ENCODE peak calls at places on chromosomes 2 and 18, in four cellular contexts. Y is fibroblast of lung, E is Karpas-422, F is OCI-LY7. H is an unnamed sample.

GRCh38 chr18:14924226-14924625 is 176.3 kb downstream of the ANKRD30B start:
- DNase-seq in Y (no peak), E (no peak), F (no peak), H (no peak)

GRCh38 chr18:51614033-51614432 is 416.6 kb upstream of the MEX3C start:
- DNase-seq in Y (peak; percentile 87), E (no peak), F (no peak), H (no peak)

GRCh38 chr2:122191331-122191730 is 435.9 kb downstream of the TSN start:
- DNase-seq in Y (no peak), E (peak; percentile 72), F (peak; percentile 7), H (peak; percentile 88)

GRCh38 chr18:37584217-37584616 is 18.6 kb upstream of the CELF4 start:
- DNase-seq in Y (no peak), E (no peak), F (no peak), H (no peak)

GRCh38 chr2:181954538-181954883 is 31.1 kb upstream of the PPP1R1C start:
- DNase-seq in Y (no peak), E (no peak), F (no peak), H (no peak)

GRCh38 chr2:240233891-240234502 is 93.5 kb upstream of the OTOS start:
- DNase-seq in Y (no peak), E (no peak), F (no peak), H (no peak)

GRCh38 chr2:204220896-204221295 is 284.3 kb downstream of the ICOS start:
- DNase-seq in Y (no peak), E (no peak), F (no peak), H (no peak)

GRCh38 chr2:140502951-140503630 is 1627.7 kb downstream of the LRP1B start:
- DNase-seq in Y (peak; percentile 88), E (no peak), F (no peak), H (no peak)

GRCh38 chr2:207473203-207473865 is 56.4 kb upstream of the CREB1 start:
- DNase-seq in Y (peak; percentile 82), E (peak; percentile 81), F (no peak), H (peak; percentile 83)

GRCh38 chr2:212181646-212182045 is 357.0 kb downstream of the ERBB4 start:
- DNase-seq in Y (peak; percentile 67), E (no peak), F (no peak), H (no peak)

GRCh38 chr18:13315000-13315399 is 96.4 kb downstream of the LDLRAD4 start:
- DNase-seq in Y (no peak), E (no peak), F (no peak), H (no peak)

GRCh38 chr18:63142502-63143045 is 177.0 kb downstream of the BCL2 start:
- DNase-seq in Y (no peak), E (peak; percentile 51), F (no peak), H (no peak)

GRCh38 chr2:174117951-174118930 is 130.1 kb downstream of the OLA1 start:
- DNase-seq in Y (peak; percentile 86), E (no peak), F (no peak), H (peak; percentile 53)

GRCh38 chr2:223970343-223971128 is 13.3 kb downstream of the MRPL44 start:
- DNase-seq in Y (peak; percentile 45), E (peak; percentile 88), F (peak; percentile 69), H (peak; percentile 79)

DNA sequence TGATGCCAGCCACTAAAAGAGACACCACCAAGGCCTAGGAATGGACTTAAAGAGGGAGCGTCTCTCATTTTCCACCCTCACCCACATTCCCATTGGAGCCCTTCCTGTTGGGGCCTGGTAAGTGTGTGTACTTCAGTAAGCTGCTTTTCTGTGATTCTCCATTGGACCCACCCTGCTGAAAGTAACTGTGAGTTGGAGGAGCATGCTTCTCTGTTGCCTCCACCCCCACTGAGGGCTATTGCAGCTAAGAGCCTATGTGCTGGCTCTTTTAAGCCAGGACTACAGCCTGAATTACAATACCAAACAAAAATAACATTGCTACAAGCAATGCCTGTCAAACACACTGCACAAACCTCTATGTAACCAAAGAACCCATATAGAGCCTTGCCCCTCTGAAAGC is 81.1 kb downstream of the TRABD2A start:
- DNase-seq in Y (no peak), E (no peak), F (no peak), H (no peak)
- H2AFZ ChIP-seq in Y (no peak overlapping the region), E (no peak overlapping the region), F (no peak overlapping the region), H (peak overlapping the region; percentile 83)

GRCh38 chr18:56327171-56327885 is 311.1 kb downstream of the TXNL1 start:
- DNase-seq in Y (peak; percentile 55), E (no peak), F (no peak), H (no peak)
- H2AFZ ChIP-seq in Y (peak overlapping the region; percentile 51), E (no peak overlapping the region), F (no peak overlapping the region), H (peak overlapping the region; percentile 63)

DNA sequence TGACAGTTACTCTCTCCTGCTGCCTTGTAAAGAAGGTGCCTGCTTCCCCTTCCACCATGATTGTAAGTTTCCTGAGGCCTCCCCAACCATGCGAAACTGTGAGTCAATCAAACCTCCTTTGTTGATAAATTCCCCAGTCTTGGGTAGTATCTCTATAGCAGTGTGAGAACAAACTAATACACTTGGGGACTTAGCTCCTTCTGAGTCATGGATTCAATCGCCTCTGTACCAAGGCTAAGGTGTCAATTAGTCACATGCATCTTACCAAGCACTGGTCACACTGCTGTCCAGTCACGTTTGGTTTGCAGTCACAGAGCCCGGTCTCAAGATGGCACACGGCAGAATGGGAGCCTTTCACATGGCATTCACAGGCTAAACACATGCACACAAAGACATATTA is 100.6 kb downstream of the LAMA1 start:
- DNase-seq in Y (no peak), E (no peak), F (no peak), H (no peak)
- H2AFZ ChIP-seq in Y (no peak overlapping the region), E (no peak overlapping the region), F (no peak overlapping the region), H (no peak overlapping the region)

DNA sequence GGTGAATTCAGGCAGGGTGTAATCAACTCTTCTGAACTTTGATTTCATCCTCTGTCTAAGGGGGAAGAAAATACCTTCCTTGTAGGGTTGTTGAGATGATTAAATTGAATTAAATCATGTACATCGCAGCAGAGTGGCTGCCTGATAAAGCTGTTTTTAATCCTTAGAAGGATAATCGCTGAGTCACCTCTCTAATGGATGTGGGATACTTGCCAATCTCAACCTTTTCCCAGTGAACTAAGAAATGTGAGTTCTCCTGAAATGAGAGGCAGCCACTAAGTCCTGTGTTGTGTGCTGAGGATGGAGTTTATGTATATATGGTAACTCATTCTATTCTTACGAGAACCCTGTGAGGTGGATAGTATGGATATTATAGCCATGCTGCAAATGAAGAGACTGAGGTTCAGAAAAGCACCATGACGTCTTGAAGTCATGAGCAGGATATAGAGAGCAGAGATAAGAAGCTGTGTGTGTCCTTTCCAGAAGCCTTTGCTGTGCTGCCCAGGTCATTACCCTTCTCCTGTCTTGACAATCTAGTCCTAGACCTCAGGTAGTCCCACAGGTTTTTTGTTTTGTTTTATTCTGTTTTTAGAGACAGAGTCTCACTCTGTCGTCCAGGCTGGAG is 93.3 kb downstream of the HNRNPLL start:
- DNase-seq in Y (peak; percentile 83), E (no peak), F (no peak), H (no peak)
- H2AFZ ChIP-seq in Y (no peak overlapping the region), E (no peak overlapping the region), F (no peak overlapping the region), H (peak overlapping the region; percentile 63)

GRCh38 chr2:42954227-42954962 is 162.0 kb upstream of the HAAO start:
- DNase-seq in Y (peak; percentile 71), E (no peak), F (no peak), H (peak; percentile 39)
- H2AFZ ChIP-seq in Y (no peak overlapping the region), E (no peak overlapping the region), F (no peak overlapping the region), H (no peak overlapping the region)